ENCODE peak calls at places on chromosomes 16 and 17, in eight cellular contexts. J, P, M, U, V, E, T and H are unnamed samples.

GRCh38 chr17:48486557-48486956 is 44.3 kb downstream of the HOXB1 start:
- DNase-seq in U (peak), T (no peak), M (no peak), E (no peak), V (no peak), J (no peak), P (no peak), H (no peak)

GRCh38 chr16:57752203-57752580 is 16.6 kb downstream of the KATNB1 start:
- DNase-seq in M (no peak), V (no peak), E (no peak), U (no peak), T (no peak), P (no peak), J (no peak), H (no peak)

GRCh38 chr17:32792207-32792606 is 84.7 kb downstream of the MYO1D start:
- DNase-seq in P (no peak), T (no peak), E (no peak), M (no peak), U (no peak), V (no peak), J (no peak), H (no peak)

GRCh38 chr16:24689128-24689527 is 40.3 kb upstream of the TNRC6A start:
- DNase-seq in V (no peak), M (no peak), T (no peak), J (peak), P (no peak), E (peak), U (peak), H (no peak)

GRCh38 chr16:69166221-69166833 is 20.6 kb upstream of the SNTB2 start:
- DNase-seq in E (no peak), J (no peak), T (peak), M (no peak), U (peak), P (no peak), V (no peak), H (no peak)

GRCh38 chr16:1772908-1773702 is at the start of gene MRPS34:
- DNase-seq in V (peak), J (peak), M (peak), U (peak), E (no peak), T (peak), P (peak), H (peak)

GRCh38 chr17:48127371-48128051 is 19.9 kb downstream of the SNX11 start:
- DNase-seq in E (no peak), V (no peak), P (no peak), M (peak), J (no peak), T (no peak), U (no peak), H (no peak)

GRCh38 chr17:7280519-7281073 is 922 bp upstream of the SLC2A4 start:
- DNase-seq in V (peak), M (peak), U (peak), P (peak), E (no peak), T (peak), J (peak), H (peak)

GRCh38 chr17:65355246-65355645 is 206.2 kb downstream of the AXIN2 start:
- DNase-seq in V (no peak), U (no peak), M (no peak), P (no peak), T (no peak), J (no peak), E (no peak), H (no peak)

GRCh38 chr17:63039899-63040602 is 74.0 kb downstream of the TANC2 start:
- DNase-seq in J (peak), E (no peak), M (no peak), U (no peak), T (no peak), P (no peak), V (no peak), H (no peak)